ENCODE peak calls at places on chromosomes 7 and 10, in eight cellular contexts. I is CD8-positive, alpha-beta T cell; F is sigmoid colon; T is ovary; C is body of pancreas; X is heart left ventricle; E is thyroid gland; A is uterus. S is an unnamed sample.

GRCh38 chr10:6530211-6530840 is 49.8 kb downstream of the PRKCQ start:
- DNase-seq in X (no peak), E (no peak), I (peak; percentile 74), A (peak; percentile 19), T (no peak), C (peak; percentile 20), F (no peak), S (no peak)

GRCh38 chr7:2229467-2229866 is 3.3 kb downstream of the MAD1L1 start:
- DNase-seq in I (no peak), E (no peak), T (no peak), X (no peak), C (no peak), A (no peak), F (no peak), S (no peak)

GRCh38 chr10:102431452-102432124 is 786 bp downstream of the CUEDC2 start:
- DNase-seq in A (no peak), X (no peak), F (no peak), E (no peak), I (no peak), C (no peak), T (no peak), S (no peak)

GRCh38 chr7:85030893-85031292 is 156.0 kb downstream of the SEMA3D start:
- DNase-seq in E (no peak), T (no peak), A (no peak), X (no peak), F (no peak), C (no peak), I (no peak), S (no peak)

GRCh38 chr7:76356823-76357222 is 2.0 kb downstream of the YWHAG start:
- DNase-seq in A (no peak), F (peak; percentile 40), I (no peak), T (no peak), X (no peak), E (no peak), C (peak; percentile 50), S (no peak)

GRCh38 chr7:139720705-139721231 is 57.0 kb downstream of the HIPK2 start:
- DNase-seq in F (no peak), A (no peak), I (no peak), C (no peak), E (no peak), X (no peak), T (no peak), S (no peak)

GRCh38 chr7:45872116-45873034 is 507 bp downstream of the CCDC201 start:
- DNase-seq in X (no peak), T (no peak), I (no peak), A (no peak), F (no peak), C (no peak), E (no peak), S (no peak)

GRCh38 chr7:2002561-2003450 is 229.9 kb downstream of the MAD1L1 start:
- DNase-seq in C (peak; percentile 2), T (peak; percentile 14), A (no peak), I (no peak), F (peak; percentile 51), E (peak; percentile 0), X (peak; percentile 10), S (no peak)

GRCh38 chr7:65832281-65832680 is 40.6 kb upstream of the VKORC1L1 start:
- DNase-seq in X (no peak), A (no peak), I (no peak), C (no peak), E (peak; percentile 51), F (no peak), T (no peak), S (no peak)

GRCh38 chr7:26083113-26083512 is 68.9 kb upstream of the NFE2L3 start:
- DNase-seq in X (no peak), I (no peak), T (no peak), F (no peak), E (no peak), C (no peak), A (no peak), S (no peak)

GRCh38 chr7:47982610-47983009 is 3.2 kb upstream of the HUS1 start:
- DNase-seq in I (no peak), X (no peak), F (no peak), T (no peak), C (no peak), A (no peak), E (no peak), S (no peak)

GRCh38 chr7:129569811-129570215 is 41.7 kb upstream of the NRF1 start:
- DNase-seq in C (no peak), T (no peak), F (no peak), A (no peak), X (peak; percentile 31), I (no peak), E (no peak), S (no peak)

GRCh38 chr7:18399624-18400235 is 95.8 kb upstream of the HDAC9 start:
- DNase-seq in A (no peak), X (no peak), I (no peak), E (no peak), T (no peak), C (no peak), F (no peak), S (no peak)

GRCh38 chr7:101202603-101202918 is 1.7 kb upstream of the MOGAT3 start:
- DNase-seq in C (no peak), T (no peak), E (no peak), A (no peak), X (no peak), F (no peak), I (no peak), S (no peak)

GRCh38 chr10:22927163-22927562 is 690 bp upstream of the ARMC3 start:
- DNase-seq in E (no peak), F (no peak), T (no peak), X (no peak), A (no peak), C (no peak), I (no peak), S (no peak)
- H3K4me3 ChIP-seq in E (no peak overlapping the region), F (no peak overlapping the region), T (no peak overlapping the region), X (peak overlapping the region; percentile 39), A (no peak overlapping the region), C (no peak overlapping the region), I (peak overlapping the region; percentile 61), S (peak overlapping the region; percentile 71)

GRCh38 chr10:80471009-80471408 is 16.9 kb downstream of the TSPAN14 start:
- DNase-seq in X (no peak), T (no peak), E (peak; percentile 42), C (no peak), I (peak; percentile 37), A (no peak), F (no peak), S (no peak)
- H3K4me1 ChIP-seq in X (peaks cover 86% of the 10 kb centered on the region), T (peaks cover 48% of the 10 kb centered on the region), E (peaks cover 92% of the 10 kb centered on the region), C (peaks cover 72% of the 10 kb centered on the region), I (peaks cover 87% of the 10 kb centered on the region), A (no peaks in the 10 kb centered on the region), F (no peaks in the 10 kb centered on the region), S (peaks cover 15% of the 10 kb centered on the region)

GRCh38 chr10:84290235-84290634 is 38.2 kb upstream of the CCSER2 start:
- DNase-seq in C (peak; percentile 36), I (no peak), X (no peak), A (no peak), E (peak; percentile 40), F (no peak), T (no peak), S (no peak)

GRCh38 chr10:84292502-84292901 is 35.9 kb upstream of the CCSER2 start:
- DNase-seq in A (no peak), T (no peak), E (no peak), I (no peak), C (no peak), X (no peak), F (no peak), S (no peak)

GRCh38 chr10:84293171-84293570 is 35.2 kb upstream of the CCSER2 start:
- DNase-seq in I (no peak), A (no peak), C (no peak), E (no peak), F (no peak), T (no peak), X (no peak), S (no peak)

GRCh38 chr10:84289521-84290200 is 38.7 kb upstream of the CCSER2 start:
- DNase-seq in F (no peak), T (no peak), E (no peak), I (no peak), A (no peak), X (no peak), C (no peak), S (no peak)

DNA sequence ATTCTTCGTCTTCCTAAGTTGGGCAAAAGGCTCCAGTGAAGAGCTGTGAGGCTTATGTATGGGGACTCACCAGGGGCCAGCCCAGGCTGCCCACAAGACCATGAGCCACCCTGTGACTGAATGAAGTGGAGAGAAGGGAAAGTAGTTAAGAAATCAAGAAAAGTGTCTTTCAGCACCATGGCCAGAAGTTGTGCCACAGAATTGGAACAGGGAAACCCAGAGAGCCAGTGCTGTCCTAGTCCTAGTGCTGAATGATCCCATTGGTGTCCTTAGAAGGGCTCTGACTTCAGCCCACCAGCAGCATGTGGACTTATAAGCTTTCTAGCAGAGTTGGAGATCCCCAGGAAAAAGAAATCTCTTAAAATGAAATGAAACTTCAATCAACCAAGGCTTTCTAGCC is 37.0 kb upstream of the CCSER2 start:
- DNase-seq in I (no peak), E (no peak), C (no peak), F (no peak), A (no peak), X (no peak), T (no peak), S (no peak)
- H3K27ac ChIP-seq in I (no peak overlapping the region), E (no peak overlapping the region), C (no peak overlapping the region), F (no peak overlapping the region), A (no peak overlapping the region), X (no peak overlapping the region), T (no peak overlapping the region), S (no peak overlapping the region)

GRCh38 chr10:49609283-49610014 is 661 bp upstream of the SLC18A3 start:
- DNase-seq in A (no peak), I (no peak), X (no peak), F (peak; percentile 40), T (no peak), C (no peak), E (no peak), S (no peak)
- H3K4me3 ChIP-seq in A (no peak overlapping the region), I (no peak overlapping the region), X (no peak overlapping the region), F (no peak overlapping the region), T (no peak overlapping the region), C (no peak overlapping the region), E (no peak overlapping the region), S (peak overlapping the region; percentile 43)

GRCh38 chr10:97499561-97500296 is 1.0 kb downstream of the UBTD1 start:
- DNase-seq in I (no peak), X (peak; percentile 85), A (peak; percentile 76), C (peak; percentile 76), E (peak; percentile 72), T (peak; percentile 77), F (peak; percentile 92), S (peak; percentile 51)

GRCh38 chr10:97498841-97499560 is at the start of gene UBTD1:
- DNase-seq in T (peak; percentile 80), A (no peak), E (peak; percentile 69), C (peak; percentile 65), F (peak; percentile 84), I (peak; percentile 25), X (peak; percentile 72), S (no peak)

GRCh38 chr10:97497572-97498075 is 598 bp downstream of the MMS19 start:
- DNase-seq in A (peak; percentile 78), I (peak; percentile 59), C (peak; percentile 72), E (peak; percentile 73), F (peak; percentile 94), T (peak; percentile 74), X (peak; percentile 86), S (peak; percentile 29)

GRCh38 chr10:97498076-97498840 is at the start of gene MMS19:
- DNase-seq in F (peak; percentile 100), C (peak; percentile 100), X (peak; percentile 100), E (peak; percentile 100), I (peak; percentile 99), A (peak; percentile 100), T (peak; percentile 100), S (peak; percentile 99)

DNA sequence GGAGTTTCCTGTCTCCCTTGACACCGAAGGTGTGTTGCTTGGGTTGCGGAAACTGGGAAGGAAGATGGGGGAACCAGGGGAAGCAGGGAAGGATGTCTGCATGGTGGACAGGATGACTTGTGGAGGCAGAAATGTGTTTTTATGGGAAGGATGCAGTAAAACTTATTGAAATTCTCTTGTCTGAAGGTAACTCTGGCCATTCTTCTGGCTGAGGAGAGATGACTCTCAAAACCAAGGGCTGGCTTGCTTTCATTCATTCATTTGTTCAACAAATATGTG is 1.5 kb downstream of the UBTD1 start:
- DNase-seq in T (no peak), A (no peak), C (no peak), I (no peak), E (no peak), F (no peak), X (no peak), S (no peak)
- H3K4me1 ChIP-seq in T (peaks cover 2% of the 10 kb centered on the region), A (peaks cover 7% of the 10 kb centered on the region), C (peaks cover 33% of the 10 kb centered on the region), I (peaks cover 31% of the 10 kb centered on the region), E (peaks cover 14% of the 10 kb centered on the region), F (no peaks in the 10 kb centered on the region), X (peaks cover 51% of the 10 kb centered on the region), S (peaks cover 44% of the 10 kb centered on the region)

S was measured in thoracic aorta.